ENCODE peak calls at places on chromosomes 12 and 14, in six cellular contexts. O is K562, L is HepG2, P is SK-N-SH, U is H1, K is GM12878. S is an unnamed sample.

GRCh38 chr12:13210543-13211190 is 14.1 kb downstream of the EMP1 start:
- DNase-seq in K (no peak), U (no peak), O (no peak), L (no peak), P (no peak), S (no peak)

GRCh38 chr12:107493135-107493494 is 192.5 kb upstream of the PWP1 start:
- DNase-seq in O (no peak), U (no peak), K (no peak), L (no peak), P (no peak), S (no peak)

GRCh38 chr14:49619730-49620129 is 696 bp downstream of the RPL36AL start:
- DNase-seq in U (no peak), L (no peak), K (no peak), O (no peak), P (no peak), S (no peak)

GRCh38 chr12:46470039-46470627 is 97.6 kb upstream of the SLC38A2 start:
- DNase-seq in K (no peak), O (no peak), L (no peak), U (no peak), P (no peak), S (peak; percentile 19)

GRCh38 chr12:12099102-12099501 is 28.4 kb downstream of the BCL2L14 start:
- DNase-seq in P (peak; percentile 73), K (no peak), L (no peak), U (no peak), O (no peak), S (no peak)

GRCh38 chr12:101806280-101806679 is 24.5 kb downstream of the GNPTAB start:
- DNase-seq in O (no peak), U (no peak), L (no peak), K (no peak), P (no peak), S (no peak)

GRCh38 chr14:65904988-65905387 is 492.5 kb downstream of the FUT8 start:
- DNase-seq in O (no peak), L (no peak), U (no peak), K (no peak), P (no peak), S (no peak)

GRCh38 chr12:89544730-89545184 is 18.9 kb upstream of the POC1B start:
- DNase-seq in K (no peak), P (no peak), L (no peak), U (no peak), O (no peak), S (no peak)

GRCh38 chr12:58918475-58918874 is 1.8 kb downstream of the LRIG3 start:
- DNase-seq in K (no peak), U (no peak), O (no peak), P (no peak), L (no peak), S (no peak)

GRCh38 chr14:66401447-66402095 is 84.6 kb upstream of the CCDC196 start:
- DNase-seq in L (peak; percentile 3), O (no peak), P (peak; percentile 8), K (no peak), U (no peak), S (no peak)

GRCh38 chr14:95480109-95480886 is 36.2 kb downstream of the SYNE3 start:
- DNase-seq in O (no peak), U (no peak), L (no peak), P (no peak), K (no peak), S (no peak)

GRCh38 chr12:108832730-108833354 is 24.5 kb downstream of the SSH1 start:
- DNase-seq in L (no peak), U (no peak), K (no peak), O (no peak), P (no peak), S (no peak)

GRCh38 chr12:67531051-67531450 is 117.5 kb upstream of the DYRK2 start:
- DNase-seq in P (no peak), L (no peak), K (no peak), O (no peak), U (no peak), S (no peak)

GRCh38 chr14:62289471-62289870 is 527.3 kb downstream of the SNAPC1 start:
- DNase-seq in P (no peak), U (no peak), O (no peak), L (no peak), K (no peak), S (no peak)

GRCh38 chr12:6608592-6609311 is 1.6 kb upstream of the CHD4 start:
- DNase-seq in U (no peak), K (no peak), O (peak; percentile 33), P (no peak), L (peak; percentile 68), S (peak; percentile 19)

GRCh38 chr12:22974865-22975264 is 349.9 kb downstream of the ETNK1 start:
- DNase-seq in O (peak; percentile 14), U (no peak), L (peak; percentile 13), K (no peak), P (no peak), S (no peak)

GRCh38 chr12:107670999-107671643 is 14.5 kb upstream of the PWP1 start:
- DNase-seq in U (peak; percentile 82), O (peak; percentile 59), K (no peak), L (peak; percentile 33), P (no peak), S (peak; percentile 43)

GRCh38 chr14:67221248-67221981 is 19.8 kb upstream of the PALS1 start:
- DNase-seq in O (no peak), K (no peak), L (no peak), P (no peak), U (no peak), S (no peak)

GRCh38 chr12:102978316-102978715 is 20.8 kb downstream of the ASCL1 start:
- DNase-seq in L (no peak), K (no peak), O (no peak), U (no peak), P (no peak), S (no peak)

DNA sequence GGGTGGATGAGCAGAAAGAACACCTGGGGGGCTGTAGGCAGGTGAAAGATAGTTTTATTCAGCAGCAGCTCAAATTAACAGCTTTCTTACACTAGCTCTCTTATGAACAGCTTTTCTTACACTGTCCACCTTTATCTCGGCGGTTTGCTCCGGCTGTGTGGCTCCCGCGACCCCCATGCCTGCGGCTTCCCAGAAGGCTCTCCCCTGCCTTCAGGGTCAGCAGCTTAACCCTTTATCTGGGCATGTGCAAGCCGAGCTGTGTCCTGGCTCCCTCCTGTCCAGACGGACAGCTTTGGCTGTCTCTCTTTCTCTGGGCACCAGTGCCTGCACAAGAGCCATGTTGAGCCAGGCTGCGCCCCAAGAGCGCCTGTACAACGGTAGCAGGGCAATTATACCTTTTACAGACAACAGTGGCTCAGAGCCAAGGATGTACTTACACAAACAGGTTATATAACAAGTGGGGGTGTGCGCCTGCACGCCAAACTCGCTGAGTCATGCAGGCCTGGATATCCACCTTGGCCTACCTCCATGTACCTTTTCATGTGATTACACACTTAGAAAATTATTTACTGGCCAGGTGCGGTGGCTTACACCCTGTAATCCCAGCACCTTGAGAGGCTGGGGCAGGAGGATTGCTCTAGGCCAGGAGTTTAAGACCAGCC is 28.5 kb upstream of the KLHL42 start:
- DNase-seq in U (no peak), K (no peak), L (no peak), O (peak; percentile 71), P (no peak), S (no peak)
- TF ChIP-seq GABPA in U (no peak), K (no peak), L (no peak), O (no peak), P (no peak), S (no peak)

GRCh38 chr14:104549536-104550339 is 29.8 kb upstream of the C14orf180 start:
- DNase-seq in U (no peak), L (no peak), O (no peak), K (no peak), P (no peak), S (no peak)

GRCh38 chr14:104552738-104553125 is 26.8 kb upstream of the C14orf180 start:
- DNase-seq in L (no peak), O (no peak), P (peak; percentile 33), U (no peak), K (no peak), S (no peak)

GRCh38 chr14:104550340-104550848 is 29.2 kb upstream of the C14orf180 start:
- DNase-seq in P (peak; percentile 19), O (no peak), U (no peak), K (no peak), L (no peak), S (no peak)

GRCh38 chr14:104551851-104552737 is 27.5 kb upstream of the C14orf180 start:
- DNase-seq in U (no peak), K (no peak), P (peak; percentile 91), O (no peak), L (no peak), S (no peak)

DNA sequence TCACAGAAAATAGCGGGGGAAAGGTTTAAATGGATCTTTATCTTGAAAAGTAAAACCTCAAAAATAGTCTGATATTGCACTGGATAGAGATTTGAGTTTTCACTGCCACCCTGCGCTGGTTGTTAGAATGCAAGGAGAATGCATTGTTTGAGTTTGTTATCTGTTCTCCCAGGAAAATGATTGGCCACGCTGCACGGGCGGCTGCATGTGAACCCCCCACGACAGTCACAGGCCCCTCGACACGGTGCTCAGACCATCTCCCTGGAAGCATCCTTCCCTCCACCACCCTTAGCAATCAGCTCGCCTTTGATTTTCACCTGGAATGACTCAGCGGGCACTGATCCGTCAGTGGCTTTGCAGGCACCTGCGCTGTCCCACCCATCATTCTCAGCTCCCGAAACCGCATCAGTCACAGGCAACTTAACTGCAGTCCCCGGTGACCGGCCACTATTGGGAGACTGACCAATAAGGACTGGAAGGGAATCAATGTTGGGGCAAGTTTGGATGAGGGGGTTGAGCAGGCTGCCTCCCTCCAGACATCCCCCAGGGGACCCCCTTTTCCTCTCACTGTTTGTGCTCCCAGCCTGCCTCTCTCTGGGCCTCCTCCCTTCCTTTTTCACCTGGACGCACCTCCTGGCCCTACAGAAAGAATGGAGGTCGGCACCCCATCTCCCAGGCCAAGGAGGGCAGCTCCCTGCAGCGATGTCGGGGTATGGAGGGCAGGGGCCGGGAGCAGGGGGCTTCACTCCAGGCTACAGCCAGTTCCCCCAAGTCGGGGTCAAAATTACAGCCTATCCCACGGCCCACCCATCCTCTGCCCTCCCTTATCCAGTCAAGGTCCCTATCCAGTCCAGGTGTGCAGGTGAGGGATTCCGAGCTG is 28.5 kb upstream of the C14orf180 start:
- DNase-seq in L (no peak), U (no peak), K (no peak), P (peak; percentile 27), O (no peak), S (no peak)
- TF ChIP-seq CTCF in L (no peak), U (no peak), K (no peak), P (no peak), O (no peak), S (no peak)

DNA sequence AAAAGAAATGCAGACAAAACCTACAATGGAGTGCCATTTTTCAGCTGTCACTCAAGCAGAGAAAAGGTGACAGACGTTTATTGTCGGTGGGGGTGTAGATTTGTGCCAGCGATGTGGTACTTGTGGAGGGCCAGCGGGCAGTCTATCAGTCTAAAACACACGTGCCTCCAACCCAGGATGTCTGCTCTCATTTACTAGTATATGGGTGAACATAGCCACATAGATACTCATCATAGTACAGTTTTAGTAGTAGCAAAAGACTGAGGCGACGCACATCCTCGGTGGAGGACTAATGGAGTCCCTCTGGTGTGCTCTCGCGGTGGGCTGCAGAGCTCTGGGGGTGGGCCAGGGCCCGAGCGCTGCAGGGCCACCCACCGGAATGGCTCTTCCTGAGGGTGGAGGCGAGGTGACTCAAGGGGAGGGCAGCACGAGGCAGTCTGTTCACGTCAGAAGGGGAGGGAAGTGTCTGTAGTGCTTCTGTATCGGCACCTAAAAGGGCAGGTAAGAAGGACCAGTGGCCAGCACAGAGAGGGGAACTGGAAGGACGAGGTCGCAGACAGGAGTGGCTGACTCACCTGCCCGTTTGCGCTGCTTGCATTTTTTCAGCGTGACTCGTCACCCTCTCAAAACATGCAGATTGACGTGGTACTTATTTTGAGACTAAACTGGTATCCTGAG is 26.1 kb downstream of the SFSWAP start:
- DNase-seq in U (no peak), L (no peak), O (no peak), P (no peak), K (no peak), S (no peak)
- TF ChIP-seq POLR2AphosphoS5 in U (no peak), L (no peak), O (no peak), P (no peak), K (no peak), S (no peak)

GRCh38 chr14:50768220-50768619 is 62.7 kb downstream of the NIN start:
- DNase-seq in P (peak; percentile 55), O (no peak), U (no peak), L (no peak), K (no peak), S (no peak)
- TF ChIP-seq GABPA in P (no peak), O (no peak), U (no peak), L (no peak), K (no peak), S (no peak)